ENCODE peak calls at places on chromosomes 4 and X, in seven cellular contexts. One of them, this sample, is unnamed.
A peak's percentile ranks its signal among the peaks of the same experiment; 100 is the strongest.

GRCh38 chrX:15947648-15948317 is 93.2 kb upstream of the AP1S2 start:
- DNase-seq in SK-N-SH: no peak
- DNase-seq in aorta: no peak
- DNase-seq in AG04450: peak; percentile 8
- DNase-seq in colonic mucosa: no peak
- DNase-seq in endodermal cell: peak; percentile 91
- DNase-seq in left ventricle myocardium inferior: no peak
- DNase-seq in this sample: no peak

GRCh38 chr4:42277291-42277690 is 120.0 kb upstream of the SHISA3 start:
- DNase-seq in left ventricle myocardium inferior: no peak
- DNase-seq in colonic mucosa: no peak
- DNase-seq in endodermal cell: no peak
- DNase-seq in AG04450: no peak
- DNase-seq in SK-N-SH: no peak
- DNase-seq in aorta: no peak
- DNase-seq in this sample: no peak

GRCh38 chr4:126899382-126899801 is 733.4 kb upstream of the INTU start:
- DNase-seq in endodermal cell: no peak
- DNase-seq in SK-N-SH: no peak
- DNase-seq in AG04450: peak; percentile 83
- DNase-seq in left ventricle myocardium inferior: peak; percentile 28
- DNase-seq in aorta: no peak
- DNase-seq in colonic mucosa: no peak
- DNase-seq in this sample: peak; percentile 35

GRCh38 chr4:17085416-17085815 is 187.0 kb upstream of the LDB2 start:
- DNase-seq in endodermal cell: no peak
- DNase-seq in AG04450: no peak
- DNase-seq in colonic mucosa: no peak
- DNase-seq in aorta: no peak
- DNase-seq in left ventricle myocardium inferior: no peak
- DNase-seq in SK-N-SH: no peak
- DNase-seq in this sample: no peak

GRCh38 chrX:39633293-39633692 is 464.5 kb downstream of the BCOR start:
- DNase-seq in aorta: no peak
- DNase-seq in AG04450: no peak
- DNase-seq in SK-N-SH: peak; percentile 65
- DNase-seq in colonic mucosa: no peak
- DNase-seq in left ventricle myocardium inferior: no peak
- DNase-seq in endodermal cell: no peak
- DNase-seq in this sample: no peak

GRCh38 chrX:72117636-72118215 is 14.0 kb downstream of the RTL5 start:
- DNase-seq in AG04450: no peak
- DNase-seq in SK-N-SH: no peak
- DNase-seq in endodermal cell: no peak
- DNase-seq in aorta: no peak
- DNase-seq in left ventricle myocardium inferior: no peak
- DNase-seq in colonic mucosa: no peak
- DNase-seq in this sample: no peak

GRCh38 chrX:13024911-13025454 is 19.4 kb downstream of the FAM9C start:
- DNase-seq in AG04450: no peak
- DNase-seq in aorta: no peak
- DNase-seq in left ventricle myocardium inferior: no peak
- DNase-seq in SK-N-SH: no peak
- DNase-seq in colonic mucosa: no peak
- DNase-seq in endodermal cell: no peak
- DNase-seq in this sample: no peak

GRCh38 chr4:140833280-140833679 is 77.1 kb upstream of the TBC1D9 start:
- DNase-seq in endodermal cell: no peak
- DNase-seq in left ventricle myocardium inferior: no peak
- DNase-seq in SK-N-SH: no peak
- DNase-seq in aorta: no peak
- DNase-seq in colonic mucosa: no peak
- DNase-seq in AG04450: no peak
- DNase-seq in this sample: no peak

GRCh38 chr4:95248713-95249401 is 299.9 kb downstream of the UNC5C start:
- DNase-seq in colonic mucosa: no peak
- DNase-seq in endodermal cell: no peak
- DNase-seq in aorta: no peak
- DNase-seq in AG04450: no peak
- DNase-seq in SK-N-SH: no peak
- DNase-seq in left ventricle myocardium inferior: no peak
- DNase-seq in this sample: no peak

GRCh38 chr4:98626350-98626749 is 32.1 kb downstream of the TSPAN5 start:
- DNase-seq in SK-N-SH: no peak
- DNase-seq in aorta: peak; percentile 75
- DNase-seq in colonic mucosa: no peak
- DNase-seq in endodermal cell: peak; percentile 84
- DNase-seq in AG04450: peak; percentile 62
- DNase-seq in left ventricle myocardium inferior: peak; percentile 18
- DNase-seq in this sample: peak; percentile 28

GRCh38 chr4:183832776-183833450 is 72.2 kb upstream of the STOX2 start:
- DNase-seq in AG04450: no peak
- DNase-seq in left ventricle myocardium inferior: no peak
- DNase-seq in SK-N-SH: no peak
- DNase-seq in aorta: no peak
- DNase-seq in endodermal cell: no peak
- DNase-seq in colonic mucosa: no peak
- DNase-seq in this sample: no peak

GRCh38 chr4:41281038-41281634 is 24.4 kb downstream of the UCHL1 start:
- DNase-seq in endodermal cell: peak; percentile 75
- DNase-seq in aorta: no peak
- DNase-seq in AG04450: no peak
- DNase-seq in SK-N-SH: peak; percentile 84
- DNase-seq in colonic mucosa: peak; percentile 57
- DNase-seq in left ventricle myocardium inferior: no peak
- DNase-seq in this sample: no peak

GRCh38 chr4:126358041-126358440 is 1043.3 kb downstream of the FAT4 start:
- DNase-seq in SK-N-SH: no peak
- DNase-seq in endodermal cell: no peak
- DNase-seq in left ventricle myocardium inferior: no peak
- DNase-seq in aorta: no peak
- DNase-seq in AG04450: no peak
- DNase-seq in colonic mucosa: no peak
- DNase-seq in this sample: no peak

GRCh38 chrX:69195197-69195596 is 29.9 kb upstream of the PJA1 start:
- DNase-seq in aorta: peak; percentile 23
- DNase-seq in SK-N-SH: peak; percentile 46
- DNase-seq in endodermal cell: no peak
- DNase-seq in colonic mucosa: no peak
- DNase-seq in left ventricle myocardium inferior: no peak
- DNase-seq in AG04450: no peak
- DNase-seq in this sample: no peak

GRCh38 chr4:156594619-156595018 is 377.0 kb downstream of the PDGFC start:
- DNase-seq in aorta: peak; percentile 84
- DNase-seq in SK-N-SH: no peak
- DNase-seq in colonic mucosa: peak; percentile 36
- DNase-seq in left ventricle myocardium inferior: peak; percentile 45
- DNase-seq in endodermal cell: no peak
- DNase-seq in AG04450: no peak
- DNase-seq in this sample: peak; percentile 34

GRCh38 chrX:19709117-19709811 is 178.1 kb downstream of the SH3KBP1 start:
- DNase-seq in AG04450: no peak
- DNase-seq in endodermal cell: no peak
- DNase-seq in aorta: no peak
- DNase-seq in SK-N-SH: no peak
- DNase-seq in left ventricle myocardium inferior: no peak
- DNase-seq in colonic mucosa: no peak
- DNase-seq in this sample: no peak

GRCh38 chrX:74180716-74181115 is 123.3 kb upstream of the ZCCHC13 start:
- DNase-seq in endodermal cell: no peak
- DNase-seq in AG04450: no peak
- DNase-seq in SK-N-SH: no peak
- DNase-seq in colonic mucosa: no peak
- DNase-seq in left ventricle myocardium inferior: no peak
- DNase-seq in aorta: no peak
- DNase-seq in this sample: no peak

GRCh38 chr4:174674305-174674840 is 152.1 kb upstream of the HPGD start:
- DNase-seq in colonic mucosa: no peak
- DNase-seq in SK-N-SH: no peak
- DNase-seq in left ventricle myocardium inferior: no peak
- DNase-seq in AG04450: no peak
- DNase-seq in endodermal cell: no peak
- DNase-seq in aorta: no peak
- DNase-seq in this sample: no peak

GRCh38 chr4:169907705-169908104 is 118.5 kb downstream of the MFAP3L start:
- DNase-seq in SK-N-SH: no peak
- DNase-seq in colonic mucosa: no peak
- DNase-seq in endodermal cell: no peak
- DNase-seq in AG04450: no peak
- DNase-seq in aorta: no peak
- DNase-seq in left ventricle myocardium inferior: no peak
- DNase-seq in this sample: no peak

GRCh38 chrX:129585691-129586090 is 45.6 kb downstream of the OCRL start:
- DNase-seq in colonic mucosa: no peak
- DNase-seq in endodermal cell: no peak
- DNase-seq in left ventricle myocardium inferior: no peak
- DNase-seq in SK-N-SH: no peak
- DNase-seq in aorta: no peak
- DNase-seq in AG04450: no peak
- DNase-seq in this sample: no peak

GRCh38 chr4:37246891-37247290 is 2.3 kb downstream of the NWD2 start:
- DNase-seq in AG04450: no peak
- DNase-seq in endodermal cell: no peak
- DNase-seq in colonic mucosa: no peak
- DNase-seq in SK-N-SH: no peak
- DNase-seq in aorta: no peak
- DNase-seq in left ventricle myocardium inferior: no peak
- DNase-seq in this sample: no peak

GRCh38 chrX:109936114-109936513 is 66.8 kb upstream of the TMEM164 start:
- DNase-seq in SK-N-SH: no peak
- DNase-seq in colonic mucosa: no peak
- DNase-seq in aorta: no peak
- DNase-seq in AG04450: no peak
- DNase-seq in endodermal cell: no peak
- DNase-seq in left ventricle myocardium inferior: no peak
- DNase-seq in this sample: no peak

GRCh38 chr4:178165909-178166308 is 723.7 kb upstream of the AGA start:
- DNase-seq in aorta: no peak
- DNase-seq in AG04450: no peak
- DNase-seq in SK-N-SH: no peak
- DNase-seq in left ventricle myocardium inferior: no peak
- DNase-seq in colonic mucosa: no peak
- DNase-seq in endodermal cell: no peak
- DNase-seq in this sample: no peak

DNA sequence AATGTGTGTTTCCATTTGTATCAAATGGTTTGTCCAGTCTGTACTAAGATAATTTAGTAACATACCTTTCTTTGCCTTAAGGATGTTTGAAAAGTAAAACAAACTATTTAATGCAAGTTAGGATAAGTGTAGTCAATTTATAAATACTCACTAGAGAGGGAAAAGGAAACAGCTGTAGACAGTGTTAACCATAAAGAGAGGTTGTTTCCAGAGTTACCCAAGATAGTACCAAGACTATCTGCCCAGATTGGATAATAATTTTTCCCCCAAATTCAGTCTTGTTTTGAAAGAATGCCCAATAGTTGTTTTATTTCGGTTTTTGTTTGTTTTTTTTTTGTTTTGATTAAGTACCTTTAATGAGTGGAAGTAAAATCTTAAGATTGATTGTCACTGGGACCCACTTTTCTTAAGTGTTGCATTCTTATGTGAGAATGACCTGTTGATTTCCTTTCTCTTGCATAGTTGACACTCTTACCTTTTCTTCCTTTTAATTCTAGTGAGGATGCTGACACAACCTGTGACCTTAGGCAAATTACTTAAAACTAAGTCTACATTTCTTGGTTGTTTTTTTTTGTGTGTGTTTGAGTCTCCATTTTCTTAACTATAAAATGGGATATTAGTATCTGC is 12.8 kb downstream of the AFF1 start:
- DNase-seq in left ventricle myocardium inferior: no peak
- DNase-seq in AG04450: no peak
- DNase-seq in endodermal cell: no peak
- DNase-seq in SK-N-SH: no peak
- DNase-seq in aorta: no peak
- DNase-seq in colonic mucosa: no peak
- DNase-seq in this sample: no peak
- H3K4me3 ChIP-seq in left ventricle myocardium inferior: no peak overlapping the region
- H3K4me3 ChIP-seq in AG04450: no peak overlapping the region
- H3K4me3 ChIP-seq in endodermal cell: no peak overlapping the region
- H3K4me3 ChIP-seq in SK-N-SH: no peak overlapping the region
- H3K4me3 ChIP-seq in aorta: no peak overlapping the region
- H3K4me3 ChIP-seq in colonic mucosa: no peak overlapping the region
- H3K4me3 ChIP-seq in this sample: no peak overlapping the region

GRCh38 chr4:113560579-113560978 is 201.0 kb downstream of the CAMK2D start:
- DNase-seq in SK-N-SH: no peak
- DNase-seq in left ventricle myocardium inferior: no peak
- DNase-seq in colonic mucosa: no peak
- DNase-seq in aorta: no peak
- DNase-seq in AG04450: no peak
- DNase-seq in endodermal cell: no peak
- DNase-seq in this sample: no peak
- H3K27ac ChIP-seq in SK-N-SH: peak overlapping the region; percentile 21
- H3K27ac ChIP-seq in left ventricle myocardium inferior: no peak overlapping the region
- H3K27ac ChIP-seq in colonic mucosa: no peak overlapping the region
- H3K27ac ChIP-seq in aorta: no peak overlapping the region
- H3K27ac ChIP-seq in AG04450: no peak overlapping the region
- H3K27ac ChIP-seq in endodermal cell: no peak overlapping the region
- H3K27ac ChIP-seq in this sample: no peak overlapping the region

GRCh38 chr4:137131201-137131600 is 401.1 kb downstream of the PCDH18 start:
- DNase-seq in left ventricle myocardium inferior: no peak
- DNase-seq in SK-N-SH: no peak
- DNase-seq in colonic mucosa: no peak
- DNase-seq in aorta: no peak
- DNase-seq in AG04450: no peak
- DNase-seq in endodermal cell: no peak
- DNase-seq in this sample: no peak
- H3K27me3 ChIP-seq in left ventricle myocardium inferior: no peaks in the 10 kb centered on the region
- H3K27me3 ChIP-seq in SK-N-SH: no peaks in the 10 kb centered on the region
- H3K27me3 ChIP-seq in colonic mucosa: no peaks in the 10 kb centered on the region
- H3K27me3 ChIP-seq in aorta: no peaks in the 10 kb centered on the region
- H3K27me3 ChIP-seq in AG04450: no peaks in the 10 kb centered on the region
- H3K27me3 ChIP-seq in endodermal cell: no peaks in the 10 kb centered on the region
- H3K27me3 ChIP-seq in this sample: no peaks in the 10 kb centered on the region

GRCh38 chr4:153222790-153223417 is 18.7 kb downstream of the TRIM2 start:
- DNase-seq in SK-N-SH: peak; percentile 84
- DNase-seq in AG04450: no peak
- DNase-seq in left ventricle myocardium inferior: peak; percentile 54
- DNase-seq in colonic mucosa: peak; percentile 46
- DNase-seq in aorta: peak; percentile 73
- DNase-seq in endodermal cell: peak; percentile 84
- DNase-seq in this sample: peak; percentile 83

GRCh38 chr4:153220709-153221367 is 16.6 kb downstream of the TRIM2 start:
- DNase-seq in colonic mucosa: no peak
- DNase-seq in left ventricle myocardium inferior: no peak
- DNase-seq in SK-N-SH: no peak
- DNase-seq in aorta: no peak
- DNase-seq in endodermal cell: no peak
- DNase-seq in AG04450: no peak
- DNase-seq in this sample: no peak

GRCh38 chr4:153222162-153222789 is 18.0 kb downstream of the TRIM2 start:
- DNase-seq in SK-N-SH: peak; percentile 84
- DNase-seq in AG04450: peak; percentile 59
- DNase-seq in endodermal cell: peak; percentile 88
- DNase-seq in aorta: peak; percentile 72
- DNase-seq in colonic mucosa: peak; percentile 77
- DNase-seq in left ventricle myocardium inferior: peak; percentile 39
- DNase-seq in this sample: peak; percentile 60

GRCh38 chr4:153223418-153223792 is 19.2 kb downstream of the TRIM2 start:
- DNase-seq in left ventricle myocardium inferior: no peak
- DNase-seq in SK-N-SH: peak; percentile 33
- DNase-seq in aorta: no peak
- DNase-seq in AG04450: no peak
- DNase-seq in colonic mucosa: no peak
- DNase-seq in endodermal cell: no peak
- DNase-seq in this sample: no peak

GRCh38 chr4:153221783-153222161 is 17.5 kb downstream of the TRIM2 start:
- DNase-seq in aorta: no peak
- DNase-seq in SK-N-SH: no peak
- DNase-seq in AG04450: no peak
- DNase-seq in colonic mucosa: no peak
- DNase-seq in left ventricle myocardium inferior: no peak
- DNase-seq in endodermal cell: no peak
- DNase-seq in this sample: no peak
- H3K4me3 ChIP-seq in aorta: peak overlapping the region; percentile 73
- H3K4me3 ChIP-seq in SK-N-SH: peak overlapping the region; percentile 84
- H3K4me3 ChIP-seq in AG04450: peak overlapping the region; percentile 76
- H3K4me3 ChIP-seq in colonic mucosa: no peak overlapping the region
- H3K4me3 ChIP-seq in left ventricle myocardium inferior: peak overlapping the region; percentile 85
- H3K4me3 ChIP-seq in endodermal cell: peak overlapping the region; percentile 80
- H3K4me3 ChIP-seq in this sample: peak overlapping the region; percentile 82

This sample was measured in right cardiac atrium.